ENCODE peak calls at places on chromosomes 11 and 22, in nine cellular contexts. One of them, this sample, is unnamed.

GRCh38 chr22:27183474-27183873 is 526.1 kb downstream of the MIAT start:
- DNase-seq in foreskin fibroblast: no peak
- DNase-seq in HCT116: no peak
- DNase-seq in A549: no peak
- DNase-seq in H9: no peak
- DNase-seq in upper lobe of left lung: no peak
- DNase-seq in fibroblast of lung: no peak
- DNase-seq in left lung: no peak
- DNase-seq in esophagus squamous epithelium: no peak
- DNase-seq in this sample: no peak

GRCh38 chr22:38177044-38177443 is 4.6 kb downstream of the PLA2G6 start:
- DNase-seq in HCT116: no peak
- DNase-seq in esophagus squamous epithelium: no peak
- DNase-seq in foreskin fibroblast: no peak
- DNase-seq in fibroblast of lung: no peak
- DNase-seq in H9: no peak
- DNase-seq in left lung: no peak
- DNase-seq in upper lobe of left lung: no peak
- DNase-seq in A549: no peak
- DNase-seq in this sample: no peak

GRCh38 chr22:49767355-49768062 is 60.2 kb downstream of the BRD1 start:
- DNase-seq in foreskin fibroblast: peak; percentile 29
- DNase-seq in A549: peak; percentile 7
- DNase-seq in upper lobe of left lung: peak; percentile 33
- DNase-seq in left lung: peak; percentile 32
- DNase-seq in fibroblast of lung: peak; percentile 38
- DNase-seq in HCT116: peak; percentile 42
- DNase-seq in H9: peak; percentile 72
- DNase-seq in esophagus squamous epithelium: no peak
- DNase-seq in this sample: peak; percentile 15

GRCh38 chr11:132202621-132203020 is 832.2 kb downstream of the NTM start:
- DNase-seq in esophagus squamous epithelium: no peak
- DNase-seq in H9: no peak
- DNase-seq in left lung: no peak
- DNase-seq in fibroblast of lung: peak; percentile 78
- DNase-seq in foreskin fibroblast: peak; percentile 36
- DNase-seq in HCT116: no peak
- DNase-seq in upper lobe of left lung: no peak
- DNase-seq in A549: no peak
- DNase-seq in this sample: no peak

GRCh38 chr11:84685976-84686375 is 941.2 kb downstream of the DLG2 start:
- DNase-seq in H9: no peak
- DNase-seq in HCT116: no peak
- DNase-seq in A549: no peak
- DNase-seq in left lung: no peak
- DNase-seq in foreskin fibroblast: no peak
- DNase-seq in esophagus squamous epithelium: no peak
- DNase-seq in fibroblast of lung: no peak
- DNase-seq in upper lobe of left lung: no peak
- DNase-seq in this sample: no peak

GRCh38 chr11:19673924-19674390 is 38.7 kb upstream of the NAV2 start:
- DNase-seq in HCT116: no peak
- DNase-seq in fibroblast of lung: peak; percentile 59
- DNase-seq in esophagus squamous epithelium: no peak
- DNase-seq in upper lobe of left lung: peak; percentile 81
- DNase-seq in H9: peak; percentile 49
- DNase-seq in left lung: peak; percentile 74
- DNase-seq in A549: no peak
- DNase-seq in foreskin fibroblast: peak; percentile 21
- DNase-seq in this sample: no peak

GRCh38 chr11:1772270-1773130 is 8.8 kb upstream of the CTSD start:
- DNase-seq in A549: peak; percentile 95
- DNase-seq in foreskin fibroblast: peak; percentile 93
- DNase-seq in left lung: peak; percentile 90
- DNase-seq in H9: peak; percentile 80
- DNase-seq in HCT116: peak; percentile 62
- DNase-seq in upper lobe of left lung: peak; percentile 90
- DNase-seq in fibroblast of lung: peak; percentile 94
- DNase-seq in esophagus squamous epithelium: no peak
- DNase-seq in this sample: no peak

GRCh38 chr11:3123761-3124733 is 41.1 kb downstream of the OSBPL5 start:
- DNase-seq in foreskin fibroblast: peak; percentile 97
- DNase-seq in esophagus squamous epithelium: no peak
- DNase-seq in left lung: peak; percentile 78
- DNase-seq in H9: no peak
- DNase-seq in HCT116: peak; percentile 34
- DNase-seq in upper lobe of left lung: peak; percentile 79
- DNase-seq in fibroblast of lung: peak; percentile 95
- DNase-seq in A549: peak; percentile 48
- DNase-seq in this sample: no peak

GRCh38 chr11:28243057-28243456 is 134.9 kb downstream of the METTL15 start:
- DNase-seq in left lung: no peak
- DNase-seq in HCT116: no peak
- DNase-seq in esophagus squamous epithelium: no peak
- DNase-seq in foreskin fibroblast: no peak
- DNase-seq in upper lobe of left lung: no peak
- DNase-seq in A549: no peak
- DNase-seq in fibroblast of lung: no peak
- DNase-seq in H9: no peak
- DNase-seq in this sample: no peak

GRCh38 chr22:46777609-46777970 is 15.1 kb downstream of the TBC1D22A start:
- DNase-seq in A549: no peak
- DNase-seq in upper lobe of left lung: peak; percentile 47
- DNase-seq in foreskin fibroblast: no peak
- DNase-seq in H9: no peak
- DNase-seq in HCT116: no peak
- DNase-seq in fibroblast of lung: no peak
- DNase-seq in left lung: peak; percentile 59
- DNase-seq in esophagus squamous epithelium: no peak
- DNase-seq in this sample: peak; percentile 64

GRCh38 chr11:1730230-1730629 is 20.2 kb downstream of the IFITM10 start:
- DNase-seq in upper lobe of left lung: no peak
- DNase-seq in fibroblast of lung: no peak
- DNase-seq in A549: no peak
- DNase-seq in esophagus squamous epithelium: no peak
- DNase-seq in foreskin fibroblast: no peak
- DNase-seq in left lung: no peak
- DNase-seq in HCT116: no peak
- DNase-seq in H9: no peak
- DNase-seq in this sample: no peak

GRCh38 chr11:125180413-125181305 is 16.1 kb downstream of the PKNOX2 start:
- DNase-seq in foreskin fibroblast: no peak
- DNase-seq in H9: no peak
- DNase-seq in left lung: no peak
- DNase-seq in esophagus squamous epithelium: no peak
- DNase-seq in upper lobe of left lung: no peak
- DNase-seq in fibroblast of lung: peak; percentile 81
- DNase-seq in HCT116: no peak
- DNase-seq in A549: no peak
- DNase-seq in this sample: no peak

GRCh38 chr11:122032317-122032716 is 83.7 kb downstream of the BLID start:
- DNase-seq in foreskin fibroblast: peak; percentile 51
- DNase-seq in upper lobe of left lung: no peak
- DNase-seq in HCT116: no peak
- DNase-seq in H9: no peak
- DNase-seq in A549: no peak
- DNase-seq in fibroblast of lung: peak; percentile 36
- DNase-seq in left lung: no peak
- DNase-seq in esophagus squamous epithelium: no peak
- DNase-seq in this sample: no peak

GRCh38 chr11:81092517-81092916 is 1641.1 kb downstream of the FAM181B start:
- DNase-seq in esophagus squamous epithelium: no peak
- DNase-seq in upper lobe of left lung: no peak
- DNase-seq in A549: no peak
- DNase-seq in left lung: no peak
- DNase-seq in H9: no peak
- DNase-seq in foreskin fibroblast: no peak
- DNase-seq in HCT116: no peak
- DNase-seq in fibroblast of lung: no peak
- DNase-seq in this sample: no peak

GRCh38 chr22:23302171-23303002 is 122.1 kb downstream of the BCR start:
- DNase-seq in left lung: peak; percentile 29
- DNase-seq in A549: no peak
- DNase-seq in upper lobe of left lung: no peak
- DNase-seq in fibroblast of lung: peak; percentile 30
- DNase-seq in esophagus squamous epithelium: no peak
- DNase-seq in HCT116: no peak
- DNase-seq in H9: no peak
- DNase-seq in foreskin fibroblast: no peak
- DNase-seq in this sample: no peak

GRCh38 chr22:27959335-27960090 is 40.5 kb upstream of the PITPNB start:
- DNase-seq in left lung: no peak
- DNase-seq in HCT116: no peak
- DNase-seq in fibroblast of lung: no peak
- DNase-seq in H9: no peak
- DNase-seq in upper lobe of left lung: no peak
- DNase-seq in foreskin fibroblast: no peak
- DNase-seq in esophagus squamous epithelium: no peak
- DNase-seq in A549: no peak
- DNase-seq in this sample: no peak

GRCh38 chr11:72229925-72230763 is 5.6 kb downstream of the INPPL1 start:
- DNase-seq in upper lobe of left lung: peak; percentile 15
- DNase-seq in foreskin fibroblast: no peak
- DNase-seq in fibroblast of lung: no peak
- DNase-seq in HCT116: no peak
- DNase-seq in A549: no peak
- DNase-seq in left lung: no peak
- DNase-seq in esophagus squamous epithelium: no peak
- DNase-seq in H9: no peak
- DNase-seq in this sample: no peak

GRCh38 chr11:126886636-126887035 is 113.9 kb downstream of the KIRREL3 start:
- DNase-seq in esophagus squamous epithelium: no peak
- DNase-seq in fibroblast of lung: no peak
- DNase-seq in left lung: no peak
- DNase-seq in H9: no peak
- DNase-seq in upper lobe of left lung: no peak
- DNase-seq in A549: no peak
- DNase-seq in foreskin fibroblast: no peak
- DNase-seq in HCT116: no peak
- DNase-seq in this sample: no peak

GRCh38 chr22:42317691-42318547 is 47.5 kb upstream of the TCF20 start:
- DNase-seq in left lung: peak; percentile 72
- DNase-seq in H9: no peak
- DNase-seq in A549: no peak
- DNase-seq in esophagus squamous epithelium: no peak
- DNase-seq in upper lobe of left lung: peak; percentile 73
- DNase-seq in HCT116: no peak
- DNase-seq in fibroblast of lung: no peak
- DNase-seq in foreskin fibroblast: no peak
- DNase-seq in this sample: no peak

GRCh38 chr11:73530109-73530508 is 67.8 kb downstream of the FAM168A start:
- DNase-seq in H9: peak; percentile 55
- DNase-seq in A549: no peak
- DNase-seq in left lung: no peak
- DNase-seq in HCT116: no peak
- DNase-seq in esophagus squamous epithelium: no peak
- DNase-seq in foreskin fibroblast: no peak
- DNase-seq in fibroblast of lung: no peak
- DNase-seq in upper lobe of left lung: no peak
- DNase-seq in this sample: no peak
- TF ChIP-seq CTCF in H9: peak; percentile 69
- TF ChIP-seq CTCF in A549: peak; percentile 26
- TF ChIP-seq CTCF in left lung: no peak
- TF ChIP-seq CTCF in HCT116: no peak
- TF ChIP-seq CTCF in esophagus squamous epithelium: no peak
- TF ChIP-seq CTCF in foreskin fibroblast: peak; percentile 12
- TF ChIP-seq CTCF in fibroblast of lung: no peak
- TF ChIP-seq CTCF in upper lobe of left lung: peak; percentile 14
- TF ChIP-seq CTCF in this sample: no peak

DNA sequence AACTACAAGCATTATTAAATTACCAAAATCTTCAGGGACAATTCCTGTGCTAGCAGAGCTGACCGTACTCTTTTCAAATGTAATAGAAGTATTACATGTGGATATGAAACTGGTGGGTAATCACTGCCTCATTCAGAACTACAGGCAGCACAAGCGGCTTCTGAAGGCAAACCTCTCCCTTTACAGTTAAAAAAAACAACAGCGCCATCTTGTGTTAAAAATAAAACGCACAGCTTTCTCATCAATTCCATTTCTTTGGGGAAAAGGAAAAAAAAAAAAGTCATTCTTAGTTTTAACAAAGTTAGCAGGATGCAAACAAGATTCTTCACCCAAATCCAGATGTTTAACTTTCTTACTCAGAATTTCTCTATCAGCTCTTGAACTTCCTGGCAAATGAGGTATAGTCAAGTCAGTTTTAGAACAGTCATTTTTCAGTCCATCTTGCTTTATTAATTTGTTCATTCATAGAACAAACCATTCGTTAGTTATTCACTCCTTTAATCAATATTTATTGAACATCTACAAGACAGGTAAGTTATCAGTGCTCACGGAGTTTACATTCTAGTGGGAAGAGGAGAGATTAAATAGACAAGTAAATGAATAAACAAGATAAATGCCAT is 331.8 kb upstream of the MPPED2 start:
- DNase-seq in H9: no peak
- DNase-seq in foreskin fibroblast: no peak
- DNase-seq in esophagus squamous epithelium: no peak
- DNase-seq in left lung: no peak
- DNase-seq in HCT116: peak; percentile 27
- DNase-seq in upper lobe of left lung: no peak
- DNase-seq in fibroblast of lung: peak; percentile 33
- DNase-seq in A549: peak; percentile 6
- DNase-seq in this sample: no peak
- TF ChIP-seq CTCF in H9: peak; percentile 82
- TF ChIP-seq CTCF in foreskin fibroblast: peak; percentile 44
- TF ChIP-seq CTCF in esophagus squamous epithelium: peak; percentile 60
- TF ChIP-seq CTCF in left lung: peak; percentile 64
- TF ChIP-seq CTCF in HCT116: peak; percentile 70
- TF ChIP-seq CTCF in upper lobe of left lung: peak; percentile 51
- TF ChIP-seq CTCF in fibroblast of lung: peak; percentile 40
- TF ChIP-seq CTCF in A549: peak; percentile 78
- TF ChIP-seq CTCF in this sample: no peak

GRCh38 chr22:36175892-36176291 is 15.3 kb upstream of the APOL3 start:
- DNase-seq in foreskin fibroblast: no peak
- DNase-seq in left lung: no peak
- DNase-seq in A549: peak; percentile 13
- DNase-seq in fibroblast of lung: no peak
- DNase-seq in HCT116: no peak
- DNase-seq in H9: no peak
- DNase-seq in upper lobe of left lung: no peak
- DNase-seq in esophagus squamous epithelium: no peak
- DNase-seq in this sample: no peak
- TF ChIP-seq CTCF in foreskin fibroblast: no peak
- TF ChIP-seq CTCF in left lung: no peak
- TF ChIP-seq CTCF in A549: no peak
- TF ChIP-seq CTCF in fibroblast of lung: no peak
- TF ChIP-seq CTCF in HCT116: peak; percentile 59
- TF ChIP-seq CTCF in H9: peak; percentile 44
- TF ChIP-seq CTCF in upper lobe of left lung: no peak
- TF ChIP-seq CTCF in esophagus squamous epithelium: no peak
- TF ChIP-seq CTCF in this sample: no peak

GRCh38 chr11:63274776-63275175 is 31.4 kb upstream of the SLC22A25 start:
- DNase-seq in left lung: no peak
- DNase-seq in foreskin fibroblast: no peak
- DNase-seq in A549: no peak
- DNase-seq in esophagus squamous epithelium: no peak
- DNase-seq in upper lobe of left lung: no peak
- DNase-seq in H9: no peak
- DNase-seq in HCT116: peak; percentile 6
- DNase-seq in fibroblast of lung: no peak
- DNase-seq in this sample: no peak
- TF ChIP-seq CTCF in left lung: no peak
- TF ChIP-seq CTCF in foreskin fibroblast: no peak
- TF ChIP-seq CTCF in A549: peak; percentile 13
- TF ChIP-seq CTCF in esophagus squamous epithelium: no peak
- TF ChIP-seq CTCF in upper lobe of left lung: no peak
- TF ChIP-seq CTCF in H9: no peak
- TF ChIP-seq CTCF in HCT116: peak; percentile 40
- TF ChIP-seq CTCF in fibroblast of lung: no peak
- TF ChIP-seq CTCF in this sample: no peak

This sample was measured in activated B cell treated with CpG ODN at 0.5 μM for 24 hours.